ENCODE peak calls at places on chromosomes 13 and 19, in seven cellular contexts. One of them, this sample, is unnamed.

GRCh38 chr13:97235549-97236206 is 13.5 kb downstream of the MBNL2 start:
- DNase-seq in HAP-1: no peak
- DNase-seq in left cardiac atrium: peak; percentile 51
- DNase-seq in HTR-8/SVneo: no peak
- DNase-seq in epithelial cell of prostate: no peak
- DNase-seq in M059J: no peak
- DNase-seq in stromal cell of bone marrow: no peak
- DNase-seq in this sample: no peak

GRCh38 chr19:48975947-48976847 is 11.1 kb downstream of the FTL start:
- DNase-seq in HTR-8/SVneo: no peak
- DNase-seq in epithelial cell of prostate: no peak
- DNase-seq in HAP-1: peak; percentile 60
- DNase-seq in M059J: peak; percentile 45
- DNase-seq in left cardiac atrium: no peak
- DNase-seq in stromal cell of bone marrow: no peak
- DNase-seq in this sample: no peak

GRCh38 chr13:59464926-59465325 is 698.8 kb downstream of the DIAPH3 start:
- DNase-seq in stromal cell of bone marrow: no peak
- DNase-seq in M059J: no peak
- DNase-seq in left cardiac atrium: no peak
- DNase-seq in HAP-1: no peak
- DNase-seq in HTR-8/SVneo: no peak
- DNase-seq in epithelial cell of prostate: no peak
- DNase-seq in this sample: no peak

GRCh38 chr13:22837980-22838615 is 342.7 kb upstream of the SGCG start:
- DNase-seq in M059J: no peak
- DNase-seq in HAP-1: no peak
- DNase-seq in epithelial cell of prostate: no peak
- DNase-seq in left cardiac atrium: no peak
- DNase-seq in stromal cell of bone marrow: no peak
- DNase-seq in HTR-8/SVneo: no peak
- DNase-seq in this sample: no peak

GRCh38 chr13:61770697-61771096 is 355.0 kb upstream of the PCDH20 start:
- DNase-seq in left cardiac atrium: no peak
- DNase-seq in stromal cell of bone marrow: no peak
- DNase-seq in HTR-8/SVneo: no peak
- DNase-seq in epithelial cell of prostate: no peak
- DNase-seq in M059J: no peak
- DNase-seq in HAP-1: peak; percentile 20
- DNase-seq in this sample: no peak

GRCh38 chr19:35596366-35596999 is 10.5 kb downstream of the PMIS2 start:
- DNase-seq in M059J: peak; percentile 35
- DNase-seq in HAP-1: peak; percentile 20
- DNase-seq in stromal cell of bone marrow: no peak
- DNase-seq in epithelial cell of prostate: no peak
- DNase-seq in left cardiac atrium: no peak
- DNase-seq in HTR-8/SVneo: no peak
- DNase-seq in this sample: no peak

GRCh38 chr19:21698215-21698614 is 69.2 kb downstream of the ZNF100 start:
- DNase-seq in HTR-8/SVneo: no peak
- DNase-seq in epithelial cell of prostate: no peak
- DNase-seq in left cardiac atrium: no peak
- DNase-seq in M059J: peak; percentile 6
- DNase-seq in stromal cell of bone marrow: no peak
- DNase-seq in HAP-1: no peak
- DNase-seq in this sample: no peak

GRCh38 chr19:18701250-18701608 is 17.7 kb downstream of the CRTC1 start:
- DNase-seq in epithelial cell of prostate: no peak
- DNase-seq in left cardiac atrium: no peak
- DNase-seq in HAP-1: no peak
- DNase-seq in HTR-8/SVneo: no peak
- DNase-seq in M059J: no peak
- DNase-seq in stromal cell of bone marrow: no peak
- DNase-seq in this sample: no peak

GRCh38 chr13:49530452-49530851 is 34.7 kb downstream of the PHF11 start:
- DNase-seq in HTR-8/SVneo: no peak
- DNase-seq in HAP-1: peak; percentile 51
- DNase-seq in M059J: no peak
- DNase-seq in epithelial cell of prostate: no peak
- DNase-seq in left cardiac atrium: no peak
- DNase-seq in stromal cell of bone marrow: no peak
- DNase-seq in this sample: no peak

GRCh38 chr19:47231215-47232054 is 436 bp upstream of the BBC3 start:
- DNase-seq in epithelial cell of prostate: no peak
- DNase-seq in M059J: peak; percentile 75
- DNase-seq in stromal cell of bone marrow: peak; percentile 69
- DNase-seq in HTR-8/SVneo: peak; percentile 69
- DNase-seq in left cardiac atrium: peak; percentile 90
- DNase-seq in HAP-1: peak; percentile 94
- DNase-seq in this sample: peak; percentile 77

GRCh38 chr19:1080360-1081161 is 13.6 kb downstream of the ARHGAP45 start:
- DNase-seq in left cardiac atrium: no peak
- DNase-seq in epithelial cell of prostate: no peak
- DNase-seq in M059J: no peak
- DNase-seq in stromal cell of bone marrow: no peak
- DNase-seq in HAP-1: no peak
- DNase-seq in HTR-8/SVneo: no peak
- DNase-seq in this sample: no peak

GRCh38 chr19:38634757-38635482 is 12.5 kb upstream of the ACTN4 start:
- DNase-seq in M059J: peak; percentile 61
- DNase-seq in HAP-1: peak; percentile 85
- DNase-seq in HTR-8/SVneo: peak; percentile 73
- DNase-seq in left cardiac atrium: peak; percentile 73
- DNase-seq in stromal cell of bone marrow: peak; percentile 41
- DNase-seq in epithelial cell of prostate: no peak
- DNase-seq in this sample: peak; percentile 63

GRCh38 chr13:29929062-29929847 is 78.8 kb upstream of the UBL3 start:
- DNase-seq in HTR-8/SVneo: no peak
- DNase-seq in left cardiac atrium: no peak
- DNase-seq in stromal cell of bone marrow: no peak
- DNase-seq in M059J: no peak
- DNase-seq in epithelial cell of prostate: no peak
- DNase-seq in HAP-1: no peak
- DNase-seq in this sample: no peak

GRCh38 chr13:24709186-24709913 is 29.1 kb downstream of the ATP12A start:
- DNase-seq in stromal cell of bone marrow: no peak
- DNase-seq in epithelial cell of prostate: no peak
- DNase-seq in HTR-8/SVneo: no peak
- DNase-seq in left cardiac atrium: no peak
- DNase-seq in M059J: no peak
- DNase-seq in HAP-1: no peak
- DNase-seq in this sample: no peak

GRCh38 chr13:32905063-32905863 is 111.0 kb upstream of the KL start:
- DNase-seq in HAP-1: no peak
- DNase-seq in stromal cell of bone marrow: no peak
- DNase-seq in HTR-8/SVneo: no peak
- DNase-seq in M059J: peak; percentile 76
- DNase-seq in left cardiac atrium: no peak
- DNase-seq in epithelial cell of prostate: no peak
- DNase-seq in this sample: no peak

GRCh38 chr13:99285432-99286182 is 21.6 kb downstream of the GPR183 start:
- DNase-seq in stromal cell of bone marrow: no peak
- DNase-seq in HTR-8/SVneo: no peak
- DNase-seq in M059J: no peak
- DNase-seq in epithelial cell of prostate: no peak
- DNase-seq in HAP-1: no peak
- DNase-seq in left cardiac atrium: no peak
- DNase-seq in this sample: no peak

GRCh38 chr19:27974082-27974513 is 1238.9 kb downstream of the UQCRFS1 start:
- DNase-seq in epithelial cell of prostate: no peak
- DNase-seq in HAP-1: no peak
- DNase-seq in stromal cell of bone marrow: peak; percentile 26
- DNase-seq in HTR-8/SVneo: no peak
- DNase-seq in left cardiac atrium: peak; percentile 27
- DNase-seq in M059J: no peak
- DNase-seq in this sample: no peak

GRCh38 chr19:1446713-1447564 is 3.0 kb upstream of the APC2 start:
- DNase-seq in HTR-8/SVneo: no peak
- DNase-seq in M059J: peak; percentile 35
- DNase-seq in left cardiac atrium: no peak
- DNase-seq in stromal cell of bone marrow: no peak
- DNase-seq in HAP-1: peak; percentile 59
- DNase-seq in epithelial cell of prostate: no peak
- DNase-seq in this sample: no peak

GRCh38 chr13:103009061-103009840 is 57.0 kb downstream of the SLC10A2 start:
- DNase-seq in left cardiac atrium: no peak
- DNase-seq in stromal cell of bone marrow: no peak
- DNase-seq in epithelial cell of prostate: no peak
- DNase-seq in HTR-8/SVneo: no peak
- DNase-seq in M059J: no peak
- DNase-seq in HAP-1: no peak
- DNase-seq in this sample: no peak